ENCODE peak calls at places on chromosomes 3 and 15, in five cellular contexts. D is A549, I is GM20000, Q is upper lobe of right lung, S is HFFc6. B is an unnamed sample.

GRCh38 chr3:41808152-41808551 is 153.8 kb downstream of the ULK4 start:
- DNase-seq in D (no peak), I (no peak), S (peak), Q (no peak), B (no peak)

GRCh38 chr15:95895510-95895909 is 435.0 kb upstream of the NR2F2 start:
- DNase-seq in D (no peak), Q (no peak), I (no peak), S (no peak), B (no peak)

GRCh38 chr15:36271048-36271447 is 308.4 kb upstream of the CDIN1 start:
- DNase-seq in I (no peak), Q (no peak), S (no peak), D (no peak), B (no peak)

GRCh38 chr3:7876741-7877297 is 624.8 kb upstream of the LMCD1 start:
- DNase-seq in Q (no peak), D (no peak), I (no peak), S (no peak), B (no peak)

GRCh38 chr3:184772667-184773272 is 39.2 kb upstream of the VPS8 start:
- DNase-seq in S (no peak), D (no peak), Q (no peak), I (no peak), B (no peak)

GRCh38 chr3:186839874-186840641 is 2.5 kb upstream of the ADIPOQ start:
- DNase-seq in I (no peak), Q (no peak), D (no peak), S (peak), B (no peak)

GRCh38 chr15:48177383-48177874 is 666 bp downstream of the MYEF2 start:
- DNase-seq in I (peak), Q (no peak), S (peak), D (peak), B (no peak)

GRCh38 chr3:142929109-142929508 is 34.4 kb downstream of the PAQR9 start:
- DNase-seq in I (peak), D (peak), S (peak), Q (no peak), B (no peak)

GRCh38 chr3:189937302-189938255 is 183.1 kb downstream of the P3H2 start:
- DNase-seq in Q (no peak), S (peak), D (peak), I (no peak), B (no peak)

GRCh38 chr3:8742921-8743605 is 9.5 kb downstream of the CAV3 start:
- DNase-seq in D (peak), I (no peak), S (peak), Q (no peak), B (no peak)

GRCh38 chr15:79004336-79004735 is 59.5 kb upstream of the CTSH start:
- DNase-seq in D (peak), S (peak), Q (no peak), I (peak), B (no peak)

GRCh38 chr3:195226900-195227447 is 44.0 kb downstream of the XXYLT1 start:
- DNase-seq in Q (peak), S (no peak), D (no peak), I (peak), B (no peak)
- TF ChIP-seq CTCF in Q (no peak), S (peak), D (no peak), I (peak), B (no peak)

DNA sequence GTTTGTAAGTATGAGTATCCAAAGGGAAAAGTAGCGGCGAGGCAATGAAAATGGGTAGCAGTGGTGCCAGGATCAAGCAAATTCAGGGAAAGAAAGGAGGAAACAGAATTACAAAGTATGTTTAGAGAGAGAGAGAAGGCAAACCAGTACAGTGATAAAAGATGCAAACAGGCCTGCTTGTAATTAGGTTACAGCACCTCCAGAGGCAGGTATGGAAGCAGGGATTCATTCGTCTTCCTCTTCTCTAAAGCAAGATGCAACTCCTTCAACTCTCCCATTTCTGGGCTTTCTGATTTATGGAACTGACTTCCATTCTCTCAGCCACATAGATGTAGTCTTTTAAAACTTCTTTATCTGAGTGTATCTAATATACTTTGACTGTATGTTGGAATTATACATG is 68.0 kb downstream of the CRYBG3 start:
- DNase-seq in S (no peak), D (no peak), I (no peak), Q (no peak), B (no peak)
- TF ChIP-seq CTCF in S (no peak), D (no peak), I (no peak), Q (no peak), B (no peak)

DNA sequence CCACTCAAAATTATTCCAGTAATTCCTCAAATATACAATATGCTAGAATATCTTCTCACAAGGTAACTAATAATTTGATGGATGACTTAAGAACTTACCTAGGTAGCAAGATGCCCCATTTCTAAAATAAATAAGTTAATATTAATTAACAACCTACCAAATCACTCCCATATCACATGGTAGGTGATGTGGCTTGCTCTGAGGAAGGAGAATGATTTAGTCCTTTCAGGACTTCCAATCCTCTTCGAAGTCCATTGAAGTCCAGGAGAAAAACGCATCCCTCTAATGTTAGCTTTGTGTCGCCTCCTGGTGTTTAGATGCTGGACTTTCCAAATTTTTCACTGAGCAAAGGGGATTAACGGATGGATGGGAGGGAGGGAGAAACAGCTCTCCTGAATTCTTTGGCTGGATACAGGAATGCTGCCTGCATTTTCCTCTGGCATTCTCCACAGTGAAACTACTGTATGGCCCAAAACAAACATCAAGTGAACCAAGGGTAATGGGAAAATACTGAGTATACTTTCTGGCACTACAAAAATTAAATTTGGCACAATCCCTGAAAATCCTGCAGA is 58.6 kb downstream of the PRICKLE2 start:
- DNase-seq in S (no peak), I (no peak), D (peak), Q (no peak), B (no peak)
- TF ChIP-seq CTCF in S (peak), I (no peak), D (peak), Q (no peak), B (peak)

GRCh38 chr3:128572644-128573105 is 77.9 kb downstream of the RPN1 start:
- DNase-seq in I (peak), S (no peak), D (peak), Q (no peak), B (no peak)
- TF ChIP-seq CTCF in I (peak), S (peak), D (no peak), Q (peak), B (no peak)

GRCh38 chr3:104939196-104939595 is 427.5 kb upstream of the ALCAM start:
- DNase-seq in I (no peak), D (no peak), S (peak), Q (no peak), B (no peak)
- TF ChIP-seq CTCF in I (no peak), D (no peak), S (peak), Q (no peak), B (no peak)

GRCh38 chr3:125157183-125157582 is 55.4 kb downstream of the SLC12A8 start:
- DNase-seq in S (no peak), Q (no peak), I (no peak), D (no peak), B (no peak)
- TF ChIP-seq CTCF in S (no peak), Q (no peak), I (no peak), D (no peak), B (no peak)

DNA sequence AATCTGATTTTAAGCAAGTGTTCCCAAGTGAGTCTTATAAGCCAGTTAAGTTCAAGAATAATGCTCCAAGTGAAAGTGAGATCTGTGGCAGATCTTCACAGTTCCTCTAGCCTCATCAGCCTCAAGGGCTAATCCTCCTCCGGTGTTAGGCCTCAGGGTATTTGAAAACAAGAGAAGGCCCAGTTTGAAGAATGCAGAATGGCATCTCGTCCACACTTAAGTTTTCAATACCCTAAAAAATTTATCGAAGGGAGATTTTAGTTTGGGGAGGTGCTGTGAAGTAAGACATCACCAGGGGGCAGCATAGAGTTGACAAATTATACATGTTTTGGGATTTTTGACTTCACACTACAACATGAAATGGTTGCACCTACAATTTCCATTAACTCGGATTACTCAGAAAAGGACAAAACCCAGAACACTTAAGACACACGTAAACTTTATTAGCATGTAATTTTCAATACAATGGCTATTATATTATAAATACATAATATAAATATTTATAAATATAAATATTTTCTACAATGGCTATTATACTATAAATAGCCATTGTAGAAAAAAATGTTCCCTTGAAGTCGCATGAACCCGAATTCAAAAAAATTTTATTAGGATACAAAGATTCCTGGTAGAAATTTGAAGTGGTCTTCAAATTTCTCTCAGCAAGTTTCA is 2.3 kb upstream of the TMEM266 start:
- DNase-seq in Q (no peak), I (peak), D (peak), S (peak), B (no peak)
- TF ChIP-seq CTCF in Q (peak), I (peak), D (peak), S (peak), B (peak)

DNA sequence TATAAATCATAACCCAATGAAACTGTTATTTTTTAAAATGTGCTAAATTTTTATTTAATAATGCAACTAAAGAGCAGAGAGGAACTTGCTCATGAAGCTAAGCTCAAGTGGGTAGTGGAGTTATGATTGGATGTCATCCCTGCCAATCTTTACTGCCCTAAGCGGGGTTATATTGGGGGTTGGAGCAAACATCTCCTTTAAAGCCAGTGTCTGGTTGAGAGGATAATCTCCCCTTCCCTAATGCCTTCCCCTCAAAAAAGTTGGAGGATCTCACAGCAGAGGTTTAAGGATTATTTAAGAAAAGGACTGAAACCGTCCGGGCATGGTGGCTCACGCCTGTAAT is 32.1 kb upstream of the CLASP2 start:
- DNase-seq in S (no peak), Q (no peak), I (no peak), D (no peak), B (no peak)
- TF ChIP-seq CTCF in S (no peak), Q (no peak), I (no peak), D (no peak), B (no peak)

GRCh38 chr15:29935296-29936020 is 113.2 kb upstream of the TJP1 start:
- DNase-seq in Q (no peak), S (no peak), D (peak), I (no peak), B (no peak)
- TF ChIP-seq CTCF in Q (peak), S (peak), D (peak), I (no peak), B (peak)

GRCh38 chr3:48474619-48475018 is 28.1 kb downstream of the ATRIP start:
- DNase-seq in S (no peak), I (no peak), D (no peak), Q (no peak), B (no peak)
- TF ChIP-seq CTCF in S (no peak), I (no peak), D (no peak), Q (no peak), B (no peak)

B was measured in esophagus squamous epithelium.